ENCODE peak calls at places on chromosomes 12 and 14, in six cellular contexts. One of them, this sample, is unnamed.

GRCh38 chr14:69652942-69653680 is 41.7 kb downstream of the SUSD6 start:
- DNase-seq in WTC11: no peak
- DNase-seq in fibroblast of lung: no peak
- DNase-seq in skeletal muscle cell: no peak
- DNase-seq in central memory CD8-positive, alpha-beta T cell: no peak
- DNase-seq in SK-N-DZ: no peak
- DNase-seq in this sample: no peak

GRCh38 chr12:174596-174995 is 39.4 kb downstream of the SLC6A12 start:
- DNase-seq in WTC11: no peak
- DNase-seq in skeletal muscle cell: no peak
- DNase-seq in fibroblast of lung: no peak
- DNase-seq in SK-N-DZ: no peak
- DNase-seq in central memory CD8-positive, alpha-beta T cell: no peak
- DNase-seq in this sample: no peak

GRCh38 chr12:102144221-102144620 is 24.2 kb downstream of the PARPBP start:
- DNase-seq in WTC11: no peak
- DNase-seq in central memory CD8-positive, alpha-beta T cell: no peak
- DNase-seq in skeletal muscle cell: no peak
- DNase-seq in fibroblast of lung: peak; percentile 5
- DNase-seq in SK-N-DZ: no peak
- DNase-seq in this sample: no peak

GRCh38 chr14:64701660-64702059 is 2.6 kb upstream of the PLEKHG3 start:
- DNase-seq in SK-N-DZ: no peak
- DNase-seq in WTC11: no peak
- DNase-seq in fibroblast of lung: no peak
- DNase-seq in central memory CD8-positive, alpha-beta T cell: no peak
- DNase-seq in skeletal muscle cell: no peak
- DNase-seq in this sample: no peak

GRCh38 chr12:110698171-110698902 is 9.4 kb upstream of the HVCN1 start:
- DNase-seq in SK-N-DZ: peak; percentile 87
- DNase-seq in skeletal muscle cell: peak; percentile 30
- DNase-seq in WTC11: peak; percentile 80
- DNase-seq in central memory CD8-positive, alpha-beta T cell: peak; percentile 73
- DNase-seq in fibroblast of lung: peak; percentile 68
- DNase-seq in this sample: peak; percentile 58

GRCh38 chr12:46659032-46659703 is 166.6 kb downstream of the SLC38A4 start:
- DNase-seq in SK-N-DZ: no peak
- DNase-seq in fibroblast of lung: peak; percentile 42
- DNase-seq in skeletal muscle cell: no peak
- DNase-seq in WTC11: no peak
- DNase-seq in central memory CD8-positive, alpha-beta T cell: no peak
- DNase-seq in this sample: no peak

GRCh38 chr14:56351861-56352260 is 227.7 kb upstream of the TMEM260 start:
- DNase-seq in WTC11: no peak
- DNase-seq in fibroblast of lung: peak; percentile 46
- DNase-seq in SK-N-DZ: no peak
- DNase-seq in central memory CD8-positive, alpha-beta T cell: no peak
- DNase-seq in skeletal muscle cell: peak; percentile 55
- DNase-seq in this sample: no peak

GRCh38 chr14:58216544-58216943 is 16.6 kb downstream of the ACTR10 start:
- DNase-seq in SK-N-DZ: no peak
- DNase-seq in central memory CD8-positive, alpha-beta T cell: no peak
- DNase-seq in fibroblast of lung: no peak
- DNase-seq in skeletal muscle cell: no peak
- DNase-seq in WTC11: no peak
- DNase-seq in this sample: no peak

GRCh38 chr12:16121953-16122352 is 155.5 kb downstream of the SLC15A5 start:
- DNase-seq in SK-N-DZ: no peak
- DNase-seq in skeletal muscle cell: no peak
- DNase-seq in WTC11: peak; percentile 51
- DNase-seq in fibroblast of lung: no peak
- DNase-seq in central memory CD8-positive, alpha-beta T cell: no peak
- DNase-seq in this sample: no peak

GRCh38 chr12:84277986-84278385 is 634.6 kb downstream of the SLC6A15 start:
- DNase-seq in WTC11: no peak
- DNase-seq in SK-N-DZ: no peak
- DNase-seq in fibroblast of lung: no peak
- DNase-seq in central memory CD8-positive, alpha-beta T cell: no peak
- DNase-seq in skeletal muscle cell: no peak
- DNase-seq in this sample: no peak

GRCh38 chr12:47905313-47905730 is 528 bp upstream of the VDR start:
- DNase-seq in central memory CD8-positive, alpha-beta T cell: no peak
- DNase-seq in skeletal muscle cell: no peak
- DNase-seq in fibroblast of lung: no peak
- DNase-seq in SK-N-DZ: no peak
- DNase-seq in WTC11: peak; percentile 82
- DNase-seq in this sample: no peak

GRCh38 chr12:66959276-66959675 is 280.4 kb upstream of the GRIP1 start:
- DNase-seq in WTC11: no peak
- DNase-seq in skeletal muscle cell: no peak
- DNase-seq in SK-N-DZ: no peak
- DNase-seq in central memory CD8-positive, alpha-beta T cell: no peak
- DNase-seq in fibroblast of lung: no peak
- DNase-seq in this sample: no peak

GRCh38 chr12:33438890-33439586 is 581 bp downstream of the SYT10 start:
- DNase-seq in WTC11: peak; percentile 57
- DNase-seq in central memory CD8-positive, alpha-beta T cell: no peak
- DNase-seq in fibroblast of lung: peak; percentile 3
- DNase-seq in skeletal muscle cell: no peak
- DNase-seq in SK-N-DZ: no peak
- DNase-seq in this sample: no peak

GRCh38 chr12:25458047-25458552 is 95.0 kb downstream of the LMNTD1 start:
- DNase-seq in central memory CD8-positive, alpha-beta T cell: no peak
- DNase-seq in SK-N-DZ: no peak
- DNase-seq in WTC11: no peak
- DNase-seq in fibroblast of lung: peak; percentile 96
- DNase-seq in skeletal muscle cell: peak; percentile 92
- DNase-seq in this sample: peak; percentile 86

GRCh38 chr14:90495357-90496276 is 98.8 kb downstream of the CALM1 start:
- DNase-seq in fibroblast of lung: peak; percentile 75
- DNase-seq in SK-N-DZ: no peak
- DNase-seq in skeletal muscle cell: peak; percentile 28
- DNase-seq in central memory CD8-positive, alpha-beta T cell: peak; percentile 17
- DNase-seq in WTC11: peak; percentile 80
- DNase-seq in this sample: peak; percentile 31

This sample was measured in fibroblast of the conjunctiva.